ENCODE peak calls at places on chromosomes 2 and 18, in six cellular contexts. V, W, D, H, Z and N are unnamed samples.

GRCh38 chr2:211259831-211260476 is 703.6 kb downstream of the CPS1 start:
- DNase-seq in V (no peak), W (no peak), D (no peak), H (no peak), Z (no peak), N (no peak)

GRCh38 chr2:200888719-200889625 is at the start of the genes NIF3L1 and PPIL3:
- DNase-seq in V (peak), W (peak), D (peak), H (peak), Z (peak), N (peak)

GRCh38 chr2:239223330-239224248 is 177.2 kb downstream of the HDAC4 start:
- DNase-seq in V (no peak), W (no peak), D (no peak), H (peak), Z (no peak), N (no peak)

GRCh38 chr2:136068828-136069227 is 49.1 kb downstream of the CXCR4 start:
- DNase-seq in V (no peak), W (no peak), D (no peak), H (no peak), Z (no peak), N (no peak)

GRCh38 chr2:238502088-238502810 is 75.5 kb downstream of the ASB1 start:
- DNase-seq in V (no peak), W (no peak), D (no peak), H (no peak), Z (no peak), N (no peak)

GRCh38 chr2:51263921-51264320 is 232.0 kb upstream of the NRXN1 start:
- DNase-seq in V (no peak), W (no peak), D (no peak), H (no peak), Z (no peak), N (no peak)

GRCh38 chr2:78498125-78498524 is 527.4 kb upstream of the REG3G start:
- DNase-seq in V (no peak), W (no peak), D (no peak), H (no peak), Z (no peak), N (no peak)

GRCh38 chr2:238107525-238108422 is 7.6 kb downstream of the ESPNL start:
- DNase-seq in V (no peak), W (peak), D (no peak), H (no peak), Z (no peak), N (no peak)

GRCh38 chr2:86249843-86250402 is 50.7 kb downstream of the MRPL35 start:
- DNase-seq in V (no peak), W (peak), D (no peak), H (no peak), Z (peak), N (peak)

GRCh38 chr2:241065355-241065803 is 36.7 kb downstream of the MTERF4 start:
- DNase-seq in V (no peak), W (peak), D (no peak), H (no peak), Z (no peak), N (no peak)

GRCh38 chr18:45197526-45197970 is 417.7 kb upstream of the SLC14A2 start:
- DNase-seq in V (no peak), W (no peak), D (no peak), H (no peak), Z (no peak), N (no peak)

GRCh38 chr18:62944454-62944853 is 229.1 kb downstream of the PHLPP1 start:
- DNase-seq in V (no peak), W (peak), D (no peak), H (no peak), Z (peak), N (no peak)

GRCh38 chr18:58268849-58269248 is 224.8 kb downstream of the NEDD4L start:
- DNase-seq in V (peak), W (no peak), D (peak), H (no peak), Z (peak), N (no peak)

GRCh38 chr2:178142274-178143065 is 30.2 kb downstream of the RBM45 start:
- DNase-seq in V (no peak), W (no peak), D (no peak), H (no peak), Z (no peak), N (no peak)

GRCh38 chr2:213016984-213017351 is 134.4 kb downstream of the IKZF2 start:
- DNase-seq in V (no peak), W (no peak), D (no peak), H (no peak), Z (no peak), N (no peak)

GRCh38 chr2:9124231-9124651 is 82.4 kb upstream of the ASAP2 start:
- DNase-seq in V (no peak), W (no peak), D (no peak), H (no peak), Z (no peak), N (no peak)

DNA sequence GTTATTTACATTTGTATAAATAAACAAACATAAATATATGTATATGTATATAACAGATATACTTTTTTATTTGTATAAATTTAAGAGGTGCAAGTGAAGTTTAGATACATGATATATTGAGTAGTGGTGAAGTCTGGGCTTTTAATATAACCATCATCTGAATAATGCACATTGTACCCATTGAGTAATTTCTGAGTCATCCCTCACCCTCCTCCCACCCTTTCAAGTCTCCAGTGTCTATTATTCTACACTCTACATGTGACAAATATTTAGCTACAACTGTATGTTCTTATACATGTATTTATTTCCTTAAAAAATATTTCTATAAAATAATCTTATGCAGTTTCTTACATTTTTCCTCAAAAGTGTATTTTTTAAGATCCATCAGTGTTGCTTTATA is 358.7 kb upstream of the TFPI start:
- DNase-seq in V (no peak), W (no peak), D (no peak), H (no peak), Z (no peak), N (no peak)
- TF ChIP-seq REST in V (no peak), W (no peak), D (no peak), H (no peak), Z (no peak), N (no peak)

DNA sequence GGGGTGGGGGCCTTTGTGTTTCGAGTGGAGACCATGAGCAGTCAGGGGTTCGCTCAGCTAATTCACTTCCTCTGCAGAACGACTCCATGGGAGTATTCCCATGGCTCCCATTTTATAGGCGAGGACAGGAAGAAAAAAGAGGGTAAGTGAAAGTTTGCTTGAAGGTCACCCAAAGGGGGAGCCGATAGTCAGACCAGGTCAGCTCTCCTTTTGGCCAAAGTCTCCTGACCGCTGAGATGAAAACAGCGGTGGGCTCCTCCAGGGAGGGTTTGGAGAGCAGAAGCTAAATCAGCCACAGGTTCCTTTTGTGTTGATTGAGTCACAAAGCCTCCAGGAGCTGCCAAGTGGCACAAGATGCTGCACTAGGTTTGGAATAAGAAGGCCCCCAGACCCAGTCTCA is 34.1 kb upstream of the CTAGE1 start:
- DNase-seq in V (no peak), W (no peak), D (no peak), H (no peak), Z (peak), N (no peak)
- H3K4me3 ChIP-seq in V (no peak), W (no peak), D (no peak), H (no peak), Z (peak), N (peak)

DNA sequence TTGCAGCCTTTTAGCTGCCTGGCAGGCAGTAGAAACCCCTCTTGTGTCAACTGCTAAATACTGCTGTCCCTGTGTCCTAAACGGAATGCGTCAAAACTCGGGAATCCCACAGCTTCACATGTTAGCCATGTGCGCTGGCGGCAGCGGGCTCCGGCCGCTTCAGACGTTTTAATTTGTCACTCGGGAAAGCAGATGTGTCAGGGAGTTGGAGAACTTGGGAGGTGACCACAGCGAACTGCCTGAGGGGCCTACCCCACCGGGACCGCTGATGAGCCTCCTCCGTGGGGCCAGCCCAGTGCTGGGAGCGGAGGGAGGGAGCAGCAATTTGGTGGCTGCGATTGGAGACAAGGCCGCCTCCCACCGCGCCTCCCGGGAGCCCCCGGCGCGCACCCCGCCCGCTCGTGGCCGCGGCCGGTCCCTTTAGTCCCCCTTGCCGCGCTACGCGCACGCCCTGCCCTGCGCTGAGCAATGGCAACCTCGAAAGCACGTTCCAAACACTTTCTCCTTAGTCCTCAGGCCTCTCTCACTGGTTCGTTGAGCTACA is 146.1 kb upstream of the SATB2 start:
- DNase-seq in V (no peak), W (peak), D (no peak), H (no peak), Z (no peak), N (no peak)
- H3K27ac ChIP-seq in V (no peak), W (no peak), D (no peak), H (no peak), Z (no peak), N (no peak)

GRCh38 chr2:37357461-37358008 is 13.1 kb downstream of the QPCT start:
- DNase-seq in V (no peak), W (no peak), D (no peak), H (no peak), Z (no peak), N (no peak)

GRCh38 chr2:37358466-37358865 is 14.0 kb downstream of the QPCT start:
- DNase-seq in V (no peak), W (no peak), D (no peak), H (no peak), Z (no peak), N (no peak)

GRCh38 chr2:37364351-37364750 is 19.9 kb downstream of the QPCT start:
- DNase-seq in V (no peak), W (no peak), D (no peak), H (no peak), Z (no peak), N (no peak)

GRCh38 chr2:37361994-37362698 is 17.7 kb downstream of the QPCT start:
- DNase-seq in V (no peak), W (no peak), D (no peak), H (no peak), Z (no peak), N (no peak)

GRCh38 chr2:37361416-37361815 is 17.0 kb downstream of the QPCT start:
- DNase-seq in V (no peak), W (no peak), D (no peak), H (no peak), Z (no peak), N (no peak)
- TF ChIP-seq REST in V (no peak), W (no peak), D (no peak), H (no peak), Z (no peak), N (no peak)

GRCh38 chr2:30037016-30037415 is 109.8 kb upstream of the YPEL5 start:
- DNase-seq in V (no peak), W (no peak), D (no peak), H (no peak), Z (no peak), N (no peak)

GRCh38 chr2:30041884-30042283 is 104.9 kb upstream of the YPEL5 start:
- DNase-seq in V (no peak), W (no peak), D (no peak), H (no peak), Z (no peak), N (no peak)

GRCh38 chr2:30039101-30039500 is 107.7 kb upstream of the YPEL5 start:
- DNase-seq in V (no peak), W (no peak), D (no peak), H (no peak), Z (no peak), N (no peak)

GRCh38 chr2:30038419-30038818 is 108.4 kb upstream of the YPEL5 start:
- DNase-seq in V (no peak), W (no peak), D (no peak), H (no peak), Z (no peak), N (no peak)

GRCh38 chr2:30040147-30040546 is 106.7 kb upstream of the YPEL5 start:
- DNase-seq in V (no peak), W (no peak), D (no peak), H (no peak), Z (no peak), N (no peak)
- H3K4me3 ChIP-seq in V (no peak), W (no peak), D (no peak), H (no peak), Z (no peak), N (no peak)

GRCh38 chr2:71064754-71065621 is 3.5 kb upstream of the NAGK start:
- DNase-seq in V (no peak), W (no peak), D (no peak), H (peak), Z (peak), N (no peak)
- H3K27ac ChIP-seq in V (no peak), W (no peak), D (no peak), H (peak), Z (no peak), N (no peak)

DNA sequence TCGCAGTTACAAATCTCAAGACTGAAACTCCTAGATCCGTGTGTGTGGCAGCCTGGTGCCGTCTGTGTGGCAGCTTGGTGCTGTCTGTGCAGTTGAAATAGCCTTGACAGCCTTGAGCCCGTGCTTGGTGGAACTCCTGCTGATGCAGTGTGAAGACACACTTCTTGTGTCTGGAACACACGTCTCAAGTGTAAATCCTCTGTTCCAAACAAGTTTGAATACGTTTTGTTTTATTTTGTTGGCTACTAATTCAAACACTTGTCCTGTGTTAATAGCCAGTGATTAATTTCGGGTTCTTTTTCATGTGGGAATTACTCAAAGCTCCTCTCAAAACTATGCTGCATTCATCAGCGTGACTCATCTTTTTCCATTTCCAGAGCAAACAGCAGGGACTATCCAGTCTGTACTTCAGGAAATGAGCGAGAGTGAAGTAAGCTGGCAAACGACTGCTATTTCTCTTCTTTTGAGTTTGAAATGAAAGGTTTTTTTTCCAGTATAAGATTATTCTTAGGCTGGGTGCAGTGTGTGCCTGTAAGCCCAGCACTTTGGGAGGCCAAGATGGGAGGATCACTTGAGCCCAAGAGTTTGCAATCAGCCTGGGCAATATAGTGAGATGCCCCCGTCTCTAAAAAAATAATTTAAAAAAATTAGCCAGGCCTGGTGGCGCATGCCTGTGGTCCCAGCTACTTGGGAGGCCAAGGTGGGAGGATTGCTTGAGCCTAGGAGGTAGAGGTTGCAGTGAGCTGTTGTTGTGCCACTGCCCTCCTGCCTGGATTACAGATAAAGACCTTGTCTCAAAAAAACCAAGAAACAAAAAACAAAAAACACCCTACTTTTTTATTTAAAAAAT is 152.9 kb downstream of the SPP2 start:
- DNase-seq in V (peak), W (no peak), D (peak), H (no peak), Z (no peak), N (peak)
- TF ChIP-seq REST in V (no peak), W (peak), D (no peak), H (no peak), Z (no peak), N (no peak)